ENCODE peak calls at places on chromosomes 16 and 17, in four cellular contexts. One of them, this sample, is unnamed.
A peak's percentile ranks its signal among the peaks of the same experiment; 100 is the strongest.

GRCh38 chr17:77332034-77332971 is 191.5 kb downstream of the SEC14L1 start:
- DNase-seq in adrenal gland: no peak
- DNase-seq in breast epithelium: peak; percentile 43
- DNase-seq in sigmoid colon: peak; percentile 50
- DNase-seq in this sample: no peak

GRCh38 chr16:5326395-5326794 is 228.8 kb upstream of the EEF2KMT start:
- DNase-seq in breast epithelium: no peak
- DNase-seq in adrenal gland: no peak
- DNase-seq in sigmoid colon: no peak
- DNase-seq in this sample: no peak

GRCh38 chr16:48047273-48047672 is 108.5 kb downstream of the ABCC12 start:
- DNase-seq in adrenal gland: no peak
- DNase-seq in breast epithelium: no peak
- DNase-seq in sigmoid colon: no peak
- DNase-seq in this sample: no peak

GRCh38 chr16:11949527-11949926 is 7.7 kb upstream of the NPIPB2 start:
- DNase-seq in adrenal gland: peak; percentile 25
- DNase-seq in sigmoid colon: no peak
- DNase-seq in breast epithelium: no peak
- DNase-seq in this sample: peak; percentile 38

GRCh38 chr17:8420041-8420934 is 15.4 kb upstream of the NDEL1 start:
- DNase-seq in adrenal gland: peak; percentile 91
- DNase-seq in breast epithelium: peak; percentile 64
- DNase-seq in sigmoid colon: peak; percentile 72
- DNase-seq in this sample: peak; percentile 18

GRCh38 chr17:17170346-17170976 is 35.7 kb downstream of the PLD6 start:
- DNase-seq in breast epithelium: no peak
- DNase-seq in sigmoid colon: no peak
- DNase-seq in adrenal gland: no peak
- DNase-seq in this sample: no peak

GRCh38 chr17:80832266-80832676 is 159.4 kb upstream of the CHMP6 start:
- DNase-seq in sigmoid colon: peak; percentile 83
- DNase-seq in adrenal gland: peak; percentile 62
- DNase-seq in breast epithelium: no peak
- DNase-seq in this sample: peak; percentile 78

GRCh38 chr17:5183410-5183793 is 8.3 kb downstream of the ZNF594 start:
- DNase-seq in sigmoid colon: no peak
- DNase-seq in breast epithelium: no peak
- DNase-seq in adrenal gland: no peak
- DNase-seq in this sample: no peak

GRCh38 chr16:11152205-11152604 is 103.8 kb downstream of the SOCS1 start:
- DNase-seq in sigmoid colon: no peak
- DNase-seq in adrenal gland: no peak
- DNase-seq in breast epithelium: no peak
- DNase-seq in this sample: no peak

GRCh38 chr17:78488867-78489634 is 88.1 kb downstream of the DNAH17 start:
- DNase-seq in breast epithelium: no peak
- DNase-seq in adrenal gland: no peak
- DNase-seq in sigmoid colon: no peak
- DNase-seq in this sample: no peak

GRCh38 chr17:45138911-45139532 is 3.5 kb downstream of the ACBD4 start:
- DNase-seq in adrenal gland: no peak
- DNase-seq in breast epithelium: no peak
- DNase-seq in sigmoid colon: no peak
- DNase-seq in this sample: no peak

DNA sequence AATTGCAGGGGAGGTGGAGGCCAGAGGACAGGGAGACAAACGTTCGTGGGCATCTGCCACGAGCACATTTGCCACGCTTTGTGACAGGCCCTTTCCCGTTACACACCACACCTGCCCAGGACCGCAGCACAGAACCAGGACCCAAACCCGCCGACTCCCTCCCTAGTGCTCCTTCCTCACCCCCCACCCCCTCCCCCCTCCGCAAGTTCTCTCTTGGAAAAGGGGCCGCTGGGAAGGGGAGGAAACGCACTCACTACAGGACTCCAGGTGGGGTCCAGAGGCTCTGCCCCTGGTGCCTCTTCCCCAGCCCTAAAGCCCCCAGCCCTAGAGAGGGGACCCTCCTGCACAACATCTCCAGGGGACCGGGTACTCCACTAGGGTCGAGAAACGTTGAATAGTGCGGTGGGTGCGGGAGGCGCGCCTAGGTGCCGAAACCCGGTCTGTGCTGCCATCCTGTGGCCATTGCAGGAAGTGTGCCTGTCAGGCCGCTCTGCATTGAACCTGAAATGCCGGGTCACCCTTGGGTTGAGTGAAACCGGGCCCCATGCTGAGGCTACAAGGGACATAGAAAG is 21.9 kb upstream of the EIF1 start:
- DNase-seq in breast epithelium: peak; percentile 89
- DNase-seq in sigmoid colon: peak; percentile 92
- DNase-seq in adrenal gland: peak; percentile 76
- DNase-seq in this sample: peak; percentile 67
- TF ChIP-seq POLR2A in breast epithelium: no peak
- TF ChIP-seq POLR2A in sigmoid colon: no peak
- TF ChIP-seq POLR2A in adrenal gland: no peak
- TF ChIP-seq POLR2A in this sample: peak; percentile 15

GRCh38 chr16:3610698-3611144 is 685 bp downstream of the SLX4 start:
- DNase-seq in breast epithelium: no peak
- DNase-seq in adrenal gland: no peak
- DNase-seq in sigmoid colon: no peak
- DNase-seq in this sample: no peak

GRCh38 chr16:3608069-3608468 is 3.3 kb downstream of the SLX4 start:
- DNase-seq in adrenal gland: no peak
- DNase-seq in breast epithelium: no peak
- DNase-seq in sigmoid colon: no peak
- DNase-seq in this sample: no peak

GRCh38 chr16:3612510-3613466 is 1.4 kb upstream of the SLX4 start:
- DNase-seq in breast epithelium: no peak
- DNase-seq in adrenal gland: no peak
- DNase-seq in sigmoid colon: no peak
- DNase-seq in this sample: no peak

GRCh38 chr16:3609895-3610697 is 1.3 kb downstream of the SLX4 start:
- DNase-seq in breast epithelium: no peak
- DNase-seq in adrenal gland: no peak
- DNase-seq in sigmoid colon: no peak
- DNase-seq in this sample: no peak

GRCh38 chr16:3611145-3611977 is at the start of gene SLX4:
- DNase-seq in breast epithelium: peak; percentile 82
- DNase-seq in adrenal gland: peak; percentile 87
- DNase-seq in sigmoid colon: peak; percentile 95
- DNase-seq in this sample: peak; percentile 97
- TF ChIP-seq POLR2A in breast epithelium: no peak
- TF ChIP-seq POLR2A in adrenal gland: peak; percentile 72
- TF ChIP-seq POLR2A in sigmoid colon: no peak
- TF ChIP-seq POLR2A in this sample: peak; percentile 81

GRCh38 chr16:29644338-29644857 is 18.6 kb upstream of the SPN start:
- DNase-seq in breast epithelium: no peak
- DNase-seq in adrenal gland: no peak
- DNase-seq in sigmoid colon: no peak
- DNase-seq in this sample: no peak
- TF ChIP-seq POLR2A in breast epithelium: no peak
- TF ChIP-seq POLR2A in adrenal gland: no peak
- TF ChIP-seq POLR2A in sigmoid colon: no peak
- TF ChIP-seq POLR2A in this sample: no peak

GRCh38 chr16:88532434-88533241 is 37.6 kb upstream of the ZC3H18 start:
- DNase-seq in breast epithelium: no peak
- DNase-seq in adrenal gland: no peak
- DNase-seq in sigmoid colon: no peak
- DNase-seq in this sample: no peak

GRCh38 chr16:88535181-88535856 is 34.9 kb upstream of the ZC3H18 start:
- DNase-seq in adrenal gland: no peak
- DNase-seq in breast epithelium: no peak
- DNase-seq in sigmoid colon: no peak
- DNase-seq in this sample: no peak

GRCh38 chr16:88534731-88535141 is 35.5 kb upstream of the ZC3H18 start:
- DNase-seq in breast epithelium: no peak
- DNase-seq in sigmoid colon: no peak
- DNase-seq in adrenal gland: peak; percentile 56
- DNase-seq in this sample: no peak

GRCh38 chr16:88533381-88533831 is 36.8 kb upstream of the ZC3H18 start:
- DNase-seq in sigmoid colon: no peak
- DNase-seq in adrenal gland: no peak
- DNase-seq in breast epithelium: no peak
- DNase-seq in this sample: no peak

GRCh38 chr16:88533945-88534641 is 36.1 kb upstream of the ZC3H18 start:
- DNase-seq in breast epithelium: peak; percentile 74
- DNase-seq in adrenal gland: peak; percentile 66
- DNase-seq in sigmoid colon: peak; percentile 86
- DNase-seq in this sample: peak; percentile 76
- TF ChIP-seq POLR2A in breast epithelium: no peak
- TF ChIP-seq POLR2A in adrenal gland: peak; percentile 26
- TF ChIP-seq POLR2A in sigmoid colon: no peak
- TF ChIP-seq POLR2A in this sample: peak; percentile 39

DNA sequence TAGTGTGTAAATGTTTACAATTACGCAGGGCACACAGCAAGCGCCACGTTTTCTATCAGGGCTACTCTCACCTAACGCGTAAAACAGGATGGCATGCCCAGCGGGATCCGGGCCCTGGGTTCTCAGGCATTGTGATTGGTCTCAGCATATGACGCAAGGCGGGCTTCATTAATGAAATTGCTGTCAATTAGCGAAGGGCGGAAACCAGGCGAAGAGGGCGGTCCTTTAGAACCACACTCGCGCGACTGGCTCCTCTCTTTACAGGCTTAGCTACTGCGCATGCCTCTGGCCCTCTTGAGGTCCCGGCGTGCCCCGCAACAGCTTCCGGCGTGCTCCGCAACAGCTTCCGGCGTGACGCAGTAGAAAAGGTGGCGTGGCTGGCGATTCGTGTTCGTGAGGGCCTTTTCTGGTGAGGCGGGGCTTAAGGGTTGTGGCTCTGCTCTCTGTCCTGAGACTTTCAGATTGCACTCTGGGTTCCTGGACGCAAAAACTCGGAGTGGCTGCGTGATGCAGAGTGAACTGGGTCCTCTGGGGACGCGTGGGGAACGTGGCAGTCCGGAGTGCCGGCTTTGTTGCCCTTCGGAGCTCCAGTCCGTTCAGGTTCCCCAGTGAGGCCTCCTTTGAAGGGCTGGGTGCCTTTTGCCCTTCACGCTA is 9.2 kb downstream of the OR2C1 start:
- DNase-seq in breast epithelium: peak; percentile 84
- DNase-seq in adrenal gland: peak; percentile 96
- DNase-seq in sigmoid colon: peak; percentile 94
- DNase-seq in this sample: peak; percentile 40
- TF ChIP-seq POLR2A in breast epithelium: no peak
- TF ChIP-seq POLR2A in adrenal gland: peak; percentile 23
- TF ChIP-seq POLR2A in sigmoid colon: no peak
- TF ChIP-seq POLR2A in this sample: peak; percentile 17

GRCh38 chr17:61986898-61987297 is 59.1 kb upstream of the INTS2 start:
- DNase-seq in sigmoid colon: no peak
- DNase-seq in adrenal gland: no peak
- DNase-seq in breast epithelium: no peak
- DNase-seq in this sample: no peak
- TF ChIP-seq POLR2A in sigmoid colon: no peak
- TF ChIP-seq POLR2A in adrenal gland: no peak
- TF ChIP-seq POLR2A in breast epithelium: no peak
- TF ChIP-seq POLR2A in this sample: no peak

GRCh38 chr17:56833023-56833811 is 503 bp downstream of the C17orf67 start:
- DNase-seq in sigmoid colon: peak; percentile 77
- DNase-seq in adrenal gland: peak; percentile 39
- DNase-seq in breast epithelium: no peak
- DNase-seq in this sample: peak; percentile 82
- TF ChIP-seq POLR2A in sigmoid colon: no peak
- TF ChIP-seq POLR2A in adrenal gland: no peak
- TF ChIP-seq POLR2A in breast epithelium: no peak
- TF ChIP-seq POLR2A in this sample: peak; percentile 46

GRCh38 chr16:88566158-88566557 is 4.0 kb upstream of the ZC3H18 start:
- DNase-seq in adrenal gland: no peak
- DNase-seq in sigmoid colon: no peak
- DNase-seq in breast epithelium: no peak
- DNase-seq in this sample: no peak

GRCh38 chr16:88569614-88569984 is 604 bp upstream of the ZC3H18 start:
- DNase-seq in adrenal gland: peak; percentile 19
- DNase-seq in sigmoid colon: no peak
- DNase-seq in breast epithelium: no peak
- DNase-seq in this sample: no peak

GRCh38 chr16:88568710-88569613 is 1.2 kb upstream of the ZC3H18 start:
- DNase-seq in breast epithelium: no peak
- DNase-seq in sigmoid colon: no peak
- DNase-seq in adrenal gland: no peak
- DNase-seq in this sample: no peak

GRCh38 chr16:88570691-88571092 is 489 bp downstream of the ZC3H18 start:
- DNase-seq in breast epithelium: no peak
- DNase-seq in adrenal gland: peak; percentile 22
- DNase-seq in sigmoid colon: no peak
- DNase-seq in this sample: peak; percentile 52

DNA sequence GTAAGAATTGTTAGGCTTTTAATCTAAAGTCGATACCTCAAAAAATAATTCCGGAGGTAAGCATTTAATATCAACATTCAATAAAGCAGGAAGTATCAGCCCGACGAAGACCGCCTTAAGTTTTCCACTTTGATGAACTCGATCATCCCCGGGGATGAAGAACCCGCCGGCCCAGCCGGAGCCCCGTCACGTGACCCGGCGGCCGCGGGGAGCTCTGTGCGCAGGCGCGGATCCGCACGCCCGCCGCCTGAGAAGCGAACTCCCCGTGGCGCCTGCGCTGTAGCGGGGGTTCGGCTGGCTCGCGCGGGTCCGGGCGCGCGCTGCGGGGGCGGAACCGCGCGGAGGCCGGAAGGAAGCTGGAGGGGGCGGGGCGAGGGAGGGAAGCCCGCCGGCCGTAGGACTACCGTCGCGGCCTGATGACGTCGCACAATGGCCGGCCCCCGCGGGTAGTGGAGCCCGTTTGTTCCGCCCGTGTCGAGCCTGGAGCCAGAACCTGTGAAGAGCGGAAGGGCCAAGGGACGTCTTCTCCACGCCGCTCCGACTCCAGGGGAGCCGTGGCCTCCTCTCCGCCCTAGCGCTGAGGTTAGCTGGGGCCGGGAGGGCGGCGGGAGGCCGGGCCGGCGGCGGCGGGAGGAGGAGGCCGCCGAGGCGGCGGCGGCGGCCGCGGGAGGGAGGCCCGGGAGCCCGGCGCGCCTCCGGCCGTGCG is at the start of gene ZC3H18:
- DNase-seq in adrenal gland: peak; percentile 94
- DNase-seq in breast epithelium: peak; percentile 95
- DNase-seq in sigmoid colon: peak; percentile 98
- DNase-seq in this sample: peak; percentile 99
- TF ChIP-seq POLR2A in adrenal gland: peak; percentile 62
- TF ChIP-seq POLR2A in breast epithelium: no peak
- TF ChIP-seq POLR2A in sigmoid colon: peak; percentile 21
- TF ChIP-seq POLR2A in this sample: peak; percentile 84